ENCODE peak calls at places on chromosome 19, in four cellular contexts. One of them, this sample, is unnamed.

GRCh38 chr19:44820648-44821609 is 12.0 kb downstream of the BCAM start:
- DNase-seq in trophoblast cell: no peak
- DNase-seq in H1: no peak
- DNase-seq in H9: no peak
- DNase-seq in this sample: no peak

GRCh38 chr19:45547965-45548609 is 36.5 kb downstream of the OPA3 start:
- DNase-seq in trophoblast cell: no peak
- DNase-seq in H1: no peak
- DNase-seq in H9: peak
- DNase-seq in this sample: peak

GRCh38 chr19:38247126-38247525 is 9.0 kb downstream of the PPP1R14A start:
- DNase-seq in trophoblast cell: no peak
- DNase-seq in H1: no peak
- DNase-seq in H9: no peak
- DNase-seq in this sample: no peak

GRCh38 chr19:46428278-46429141 is at the start of gene PNMA8C:
- DNase-seq in trophoblast cell: no peak
- DNase-seq in H1: no peak
- DNase-seq in H9: peak
- DNase-seq in this sample: peak

GRCh38 chr19:30229524-30230174 is 142.5 kb upstream of the ZNF536 start:
- DNase-seq in trophoblast cell: no peak
- DNase-seq in H1: no peak
- DNase-seq in H9: no peak
- DNase-seq in this sample: peak

GRCh38 chr19:13744179-13744578 is 20.1 kb upstream of the MRI1 start:
- DNase-seq in trophoblast cell: no peak
- DNase-seq in H1: no peak
- DNase-seq in H9: no peak
- DNase-seq in this sample: no peak

GRCh38 chr19:54024660-54025059 is 33.2 kb downstream of the CACNG6 start:
- DNase-seq in trophoblast cell: no peak
- DNase-seq in H1: no peak
- DNase-seq in H9: no peak
- DNase-seq in this sample: no peak

GRCh38 chr19:39347332-39348227 is 5.4 kb downstream of the SAMD4B start:
- DNase-seq in trophoblast cell: no peak
- DNase-seq in H1: no peak
- DNase-seq in H9: no peak
- DNase-seq in this sample: no peak

GRCh38 chr19:34391813-34392212 is 12.4 kb upstream of the PDCD2L start:
- DNase-seq in trophoblast cell: no peak
- DNase-seq in H1: no peak
- DNase-seq in H9: no peak
- DNase-seq in this sample: no peak

GRCh38 chr19:10332158-10332964 is 968 bp downstream of the RAVER1 start:
- DNase-seq in trophoblast cell: no peak
- DNase-seq in H1: no peak
- DNase-seq in H9: no peak
- DNase-seq in this sample: no peak

GRCh38 chr19:11138659-11139526 is 16.7 kb downstream of the SPC24 start:
- DNase-seq in trophoblast cell: peak
- DNase-seq in H1: no peak
- DNase-seq in H9: peak
- DNase-seq in this sample: peak

GRCh38 chr19:12789904-12790619 is 1.2 kb upstream of the JUNB start:
- DNase-seq in trophoblast cell: peak
- DNase-seq in H1: peak
- DNase-seq in H9: peak
- DNase-seq in this sample: peak

GRCh38 chr19:30097746-30098280 is 155.8 kb downstream of the URI1 start:
- DNase-seq in trophoblast cell: no peak
- DNase-seq in H1: no peak
- DNase-seq in H9: no peak
- DNase-seq in this sample: no peak

GRCh38 chr19:58033741-58034475 is at the start of gene ZSCAN1:
- DNase-seq in trophoblast cell: no peak
- DNase-seq in H1: peak
- DNase-seq in H9: peak
- DNase-seq in this sample: peak

GRCh38 chr19:17205237-17206140 is 9.7 kb upstream of the USE1 start:
- DNase-seq in trophoblast cell: peak
- DNase-seq in H1: peak
- DNase-seq in H9: peak
- DNase-seq in this sample: peak

DNA sequence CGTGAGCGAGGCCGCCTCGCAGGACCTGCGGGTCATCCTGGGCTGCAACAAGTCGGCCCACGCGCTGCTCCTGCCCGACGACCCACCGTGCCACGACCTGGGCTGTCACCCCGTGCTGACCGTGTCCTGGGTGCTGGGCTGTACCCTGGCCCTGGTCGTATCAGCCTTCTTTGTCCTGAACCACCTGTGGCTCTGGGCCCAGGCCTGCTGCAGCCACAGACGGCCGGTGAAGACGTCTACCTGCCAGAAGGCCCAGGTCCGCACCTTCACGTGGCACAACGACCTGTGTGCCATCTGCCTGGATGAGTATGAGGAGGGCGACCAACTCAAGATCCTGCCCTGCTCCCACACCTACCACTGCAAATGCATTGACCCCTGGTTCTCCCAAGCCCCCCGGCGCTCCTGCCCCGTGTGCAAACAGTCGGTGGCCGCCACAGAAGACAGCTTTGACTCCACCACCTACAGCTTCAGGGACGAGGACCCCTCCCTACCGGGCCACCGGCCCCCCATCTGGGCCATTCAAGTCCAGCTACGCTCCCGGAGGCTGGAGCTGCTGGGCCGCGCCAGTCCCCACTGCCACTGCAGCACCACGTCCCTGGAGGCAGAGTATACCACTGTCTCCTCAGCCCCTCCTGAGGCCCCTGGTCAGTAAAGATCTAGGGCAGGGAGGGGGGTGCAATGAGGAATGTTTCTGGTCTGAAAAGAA is 1.1 kb downstream of the ZNRF4 start:
- DNase-seq in trophoblast cell: no peak
- DNase-seq in H1: no peak
- DNase-seq in H9: no peak
- DNase-seq in this sample: no peak
- H2BK5ac ChIP-seq in trophoblast cell: no peak
- H2BK5ac ChIP-seq in H1: no peak
- H2BK5ac ChIP-seq in H9: no peak
- H2BK5ac ChIP-seq in this sample: no peak

GRCh38 chr19:40716655-40717324 is at the start of the genes COQ8B and ITPKC:
- DNase-seq in trophoblast cell: peak
- DNase-seq in H1: peak
- DNase-seq in H9: peak
- DNase-seq in this sample: peak
- H2BK5ac ChIP-seq in trophoblast cell: peak
- H2BK5ac ChIP-seq in H1: peak
- H2BK5ac ChIP-seq in H9: no peak
- H2BK5ac ChIP-seq in this sample: peak

DNA sequence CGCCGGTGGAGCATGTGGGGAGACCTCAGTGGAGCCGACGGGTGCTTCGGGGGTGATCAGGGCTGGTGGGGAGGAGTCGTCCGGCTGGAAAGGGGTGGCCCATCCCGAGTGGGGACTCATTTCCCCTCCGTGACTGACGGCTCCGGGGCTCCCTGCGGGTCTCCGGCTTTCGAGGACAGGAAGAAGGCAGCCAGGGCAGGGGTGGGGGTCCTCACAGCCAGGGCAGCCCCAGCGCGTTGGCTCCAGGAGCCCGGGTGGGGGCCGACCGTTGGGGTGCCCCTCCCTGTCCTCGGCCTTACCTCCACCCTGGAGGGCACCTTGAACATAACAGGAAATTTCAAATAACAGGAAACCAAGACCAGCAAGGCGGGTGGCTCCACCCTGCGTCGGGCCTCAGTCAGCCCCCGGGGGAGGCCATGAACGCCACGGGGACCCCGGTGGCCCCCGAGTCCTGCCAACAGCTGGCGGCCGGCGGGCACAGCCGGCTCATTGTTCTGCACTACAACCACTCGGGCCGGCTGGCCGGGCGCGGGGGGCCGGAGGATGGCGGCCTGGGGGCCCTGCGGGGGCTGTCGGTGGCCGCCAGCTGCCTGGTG is at the start of gene S1PR4:
- DNase-seq in trophoblast cell: no peak
- DNase-seq in H1: no peak
- DNase-seq in H9: peak
- DNase-seq in this sample: no peak
- H2BK5ac ChIP-seq in trophoblast cell: no peak
- H2BK5ac ChIP-seq in H1: no peak
- H2BK5ac ChIP-seq in H9: no peak
- H2BK5ac ChIP-seq in this sample: no peak

GRCh38 chr19:1232652-1233360 is 5.0 kb downstream of the CBARP start:
- DNase-seq in trophoblast cell: no peak
- DNase-seq in H1: no peak
- DNase-seq in H9: no peak
- DNase-seq in this sample: no peak
- H2BK5ac ChIP-seq in trophoblast cell: no peak
- H2BK5ac ChIP-seq in H1: no peak
- H2BK5ac ChIP-seq in H9: no peak
- H2BK5ac ChIP-seq in this sample: no peak

This sample was measured in mesendoderm.